ENCODE peak calls at places on chromosomes 1 and 21, in four cellular contexts. One of them, this sample, is unnamed. For H3K27me3, the result is how much of the 10 kb centered on the place peaks cover.

GRCh38 chr1:91771717-91772116 is 114.2 kb downstream of the TGFBR3 start:
- DNase-seq in psoas muscle: no peak
- DNase-seq in HL-60: no peak
- DNase-seq in ascending aorta: peak
- DNase-seq in this sample: no peak

GRCh38 chr21:44510508-44511218 is 29.3 kb downstream of the KRTAP10-1 start:
- DNase-seq in HL-60: peak
- DNase-seq in psoas muscle: peak
- DNase-seq in ascending aorta: no peak
- DNase-seq in this sample: peak

GRCh38 chr1:117066367-117066766 is 6.2 kb downstream of the TTF2 start:
- DNase-seq in HL-60: no peak
- DNase-seq in ascending aorta: no peak
- DNase-seq in psoas muscle: no peak
- DNase-seq in this sample: no peak

GRCh38 chr1:10635385-10635896 is 160.7 kb downstream of the PEX14 start:
- DNase-seq in psoas muscle: peak
- DNase-seq in HL-60: peak
- DNase-seq in ascending aorta: peak
- DNase-seq in this sample: no peak

GRCh38 chr21:46068516-46069079 is 29.3 kb upstream of the COL6A2 start:
- DNase-seq in HL-60: no peak
- DNase-seq in ascending aorta: peak
- DNase-seq in psoas muscle: no peak
- DNase-seq in this sample: no peak

GRCh38 chr21:15795533-15795932 is 65.8 kb downstream of the USP25 start:
- DNase-seq in HL-60: no peak
- DNase-seq in ascending aorta: no peak
- DNase-seq in psoas muscle: no peak
- DNase-seq in this sample: no peak

GRCh38 chr1:57910331-57910730 is 486.5 kb upstream of the DAB1 start:
- DNase-seq in HL-60: no peak
- DNase-seq in ascending aorta: no peak
- DNase-seq in psoas muscle: no peak
- DNase-seq in this sample: no peak

GRCh38 chr1:64183380-64183984 is 19.9 kb upstream of the UBE2U start:
- DNase-seq in ascending aorta: no peak
- DNase-seq in psoas muscle: no peak
- DNase-seq in HL-60: no peak
- DNase-seq in this sample: no peak

GRCh38 chr21:38505654-38506523 is 7.6 kb upstream of the ERG start:
- DNase-seq in HL-60: peak
- DNase-seq in psoas muscle: no peak
- DNase-seq in ascending aorta: no peak
- DNase-seq in this sample: peak

GRCh38 chr1:41613646-41614592 is 129.4 kb upstream of the EDN2 start:
- DNase-seq in ascending aorta: no peak
- DNase-seq in psoas muscle: no peak
- DNase-seq in HL-60: no peak
- DNase-seq in this sample: peak

GRCh38 chr1:102002057-102002456 is 5.3 kb upstream of the OLFM3 start:
- DNase-seq in ascending aorta: no peak
- DNase-seq in psoas muscle: no peak
- DNase-seq in HL-60: no peak
- DNase-seq in this sample: no peak

GRCh38 chr1:164380893-164381292 is 178.1 kb upstream of the PBX1 start:
- DNase-seq in ascending aorta: no peak
- DNase-seq in HL-60: no peak
- DNase-seq in psoas muscle: peak
- DNase-seq in this sample: peak

GRCh38 chr1:117646007-117646913 is 40.4 kb downstream of the TENT5C start:
- DNase-seq in psoas muscle: no peak
- DNase-seq in HL-60: no peak
- DNase-seq in ascending aorta: peak
- DNase-seq in this sample: no peak

GRCh38 chr21:39972471-39972870 is 105.2 kb downstream of the PCP4 start:
- DNase-seq in psoas muscle: no peak
- DNase-seq in HL-60: no peak
- DNase-seq in ascending aorta: no peak
- DNase-seq in this sample: no peak

GRCh38 chr1:207974146-207974545 is 63.2 kb upstream of the CD34 start:
- DNase-seq in ascending aorta: no peak
- DNase-seq in psoas muscle: no peak
- DNase-seq in HL-60: no peak
- DNase-seq in this sample: no peak

GRCh38 chr1:200896571-200897187 is 2.0 kb downstream of the INAVA start:
- DNase-seq in ascending aorta: no peak
- DNase-seq in psoas muscle: no peak
- DNase-seq in HL-60: peak
- DNase-seq in this sample: no peak

GRCh38 chr1:42922687-42923366 is 35.8 kb downstream of the SLC2A1 start:
- DNase-seq in ascending aorta: peak
- DNase-seq in HL-60: peak
- DNase-seq in psoas muscle: no peak
- DNase-seq in this sample: peak

GRCh38 chr1:110672001-110672752 is 2.6 kb downstream of the KCNA3 start:
- DNase-seq in HL-60: no peak
- DNase-seq in ascending aorta: no peak
- DNase-seq in psoas muscle: no peak
- DNase-seq in this sample: no peak

GRCh38 chr1:224762701-224763100 is 146.6 kb downstream of the CNIH3 start:
- DNase-seq in HL-60: no peak
- DNase-seq in ascending aorta: no peak
- DNase-seq in psoas muscle: no peak
- DNase-seq in this sample: no peak

GRCh38 chr1:103254691-103255090 is 146.4 kb upstream of the COL11A1 start:
- DNase-seq in psoas muscle: no peak
- DNase-seq in ascending aorta: no peak
- DNase-seq in HL-60: no peak
- DNase-seq in this sample: no peak

GRCh38 chr1:226082959-226083302 is 20.4 kb downstream of the H3-3A start:
- DNase-seq in ascending aorta: peak
- DNase-seq in psoas muscle: peak
- DNase-seq in HL-60: peak
- DNase-seq in this sample: peak

GRCh38 chr1:20322825-20323612 is 32.3 kb downstream of the VWA5B1 start:
- DNase-seq in ascending aorta: no peak
- DNase-seq in psoas muscle: no peak
- DNase-seq in HL-60: no peak
- DNase-seq in this sample: peak

GRCh38 chr1:231850786-231851185 is 224.2 kb downstream of the DISC1 start:
- DNase-seq in ascending aorta: no peak
- DNase-seq in psoas muscle: no peak
- DNase-seq in HL-60: no peak
- DNase-seq in this sample: no peak

GRCh38 chr1:91712981-91713841 is 172.7 kb downstream of the TGFBR3 start:
- DNase-seq in ascending aorta: peak
- DNase-seq in HL-60: peak
- DNase-seq in psoas muscle: peak
- DNase-seq in this sample: peak

GRCh38 chr21:40186036-40186435 is 318.8 kb downstream of the PCP4 start:
- DNase-seq in ascending aorta: no peak
- DNase-seq in HL-60: no peak
- DNase-seq in psoas muscle: no peak
- DNase-seq in this sample: no peak

GRCh38 chr1:248811514-248812490 is 13.9 kb downstream of the SH3BP5L start:
- DNase-seq in ascending aorta: peak
- DNase-seq in psoas muscle: no peak
- DNase-seq in HL-60: no peak
- DNase-seq in this sample: no peak
- TF ChIP-seq CTCF in ascending aorta: no peak
- TF ChIP-seq CTCF in psoas muscle: no peak
- TF ChIP-seq CTCF in HL-60: no peak
- TF ChIP-seq CTCF in this sample: peak

GRCh38 chr1:204462229-204462561 is 32.4 kb downstream of the PIK3C2B start:
- DNase-seq in ascending aorta: no peak
- DNase-seq in psoas muscle: no peak
- DNase-seq in HL-60: no peak
- DNase-seq in this sample: no peak

GRCh38 chr1:204459706-204460105 is 34.9 kb downstream of the PIK3C2B start:
- DNase-seq in ascending aorta: no peak
- DNase-seq in HL-60: no peak
- DNase-seq in psoas muscle: no peak
- DNase-seq in this sample: no peak

GRCh38 chr1:204463125-204464060 is 31.2 kb downstream of the PIK3C2B start:
- DNase-seq in HL-60: no peak
- DNase-seq in ascending aorta: peak
- DNase-seq in psoas muscle: peak
- DNase-seq in this sample: no peak

GRCh38 chr1:204460346-204460745 is 34.3 kb downstream of the PIK3C2B start:
- DNase-seq in ascending aorta: no peak
- DNase-seq in psoas muscle: no peak
- DNase-seq in HL-60: no peak
- DNase-seq in this sample: no peak

GRCh38 chr1:204461331-204462228 is 33.0 kb downstream of the PIK3C2B start:
- DNase-seq in psoas muscle: no peak
- DNase-seq in HL-60: peak
- DNase-seq in ascending aorta: no peak
- DNase-seq in this sample: no peak
- H3K4me3 ChIP-seq in psoas muscle: no peak
- H3K4me3 ChIP-seq in HL-60: no peak
- H3K4me3 ChIP-seq in ascending aorta: no peak
- H3K4me3 ChIP-seq in this sample: no peak

DNA sequence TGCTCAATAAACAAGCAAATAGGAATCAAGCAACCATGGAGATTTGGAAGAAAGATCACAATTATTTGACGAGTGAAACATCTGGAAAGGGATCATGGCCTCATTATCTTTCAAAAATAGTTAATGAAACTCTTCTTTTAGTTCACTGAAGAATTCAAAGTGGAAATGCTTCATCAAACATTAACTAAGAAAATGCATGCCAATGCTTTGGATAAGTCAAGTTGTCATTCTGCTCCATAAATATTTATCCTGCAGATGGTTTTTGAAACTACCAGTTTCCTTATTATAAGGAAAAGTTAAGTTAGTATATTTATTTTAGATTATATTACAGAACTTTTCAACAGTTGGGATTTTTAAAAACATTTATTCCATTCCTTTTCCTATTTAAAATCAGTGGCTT is 206.5 kb upstream of the ADGRL2 start:
- DNase-seq in ascending aorta: no peak
- DNase-seq in psoas muscle: no peak
- DNase-seq in HL-60: no peak
- DNase-seq in this sample: no peak
- H3K27me3 ChIP-seq in ascending aorta: under half
- H3K27me3 ChIP-seq in psoas muscle: under half
- H3K27me3 ChIP-seq in HL-60: under half
- H3K27me3 ChIP-seq in this sample: under half

GRCh38 chr21:28776251-28776650 is 216.4 kb downstream of the LTN1 start:
- DNase-seq in psoas muscle: no peak
- DNase-seq in ascending aorta: no peak
- DNase-seq in HL-60: no peak
- DNase-seq in this sample: peak

GRCh38 chr21:28779914-28780313 is 212.8 kb downstream of the LTN1 start:
- DNase-seq in HL-60: no peak
- DNase-seq in psoas muscle: no peak
- DNase-seq in ascending aorta: no peak
- DNase-seq in this sample: no peak

GRCh38 chr21:28783641-28784185 is 209.0 kb downstream of the LTN1 start:
- DNase-seq in psoas muscle: no peak
- DNase-seq in HL-60: no peak
- DNase-seq in ascending aorta: no peak
- DNase-seq in this sample: no peak

DNA sequence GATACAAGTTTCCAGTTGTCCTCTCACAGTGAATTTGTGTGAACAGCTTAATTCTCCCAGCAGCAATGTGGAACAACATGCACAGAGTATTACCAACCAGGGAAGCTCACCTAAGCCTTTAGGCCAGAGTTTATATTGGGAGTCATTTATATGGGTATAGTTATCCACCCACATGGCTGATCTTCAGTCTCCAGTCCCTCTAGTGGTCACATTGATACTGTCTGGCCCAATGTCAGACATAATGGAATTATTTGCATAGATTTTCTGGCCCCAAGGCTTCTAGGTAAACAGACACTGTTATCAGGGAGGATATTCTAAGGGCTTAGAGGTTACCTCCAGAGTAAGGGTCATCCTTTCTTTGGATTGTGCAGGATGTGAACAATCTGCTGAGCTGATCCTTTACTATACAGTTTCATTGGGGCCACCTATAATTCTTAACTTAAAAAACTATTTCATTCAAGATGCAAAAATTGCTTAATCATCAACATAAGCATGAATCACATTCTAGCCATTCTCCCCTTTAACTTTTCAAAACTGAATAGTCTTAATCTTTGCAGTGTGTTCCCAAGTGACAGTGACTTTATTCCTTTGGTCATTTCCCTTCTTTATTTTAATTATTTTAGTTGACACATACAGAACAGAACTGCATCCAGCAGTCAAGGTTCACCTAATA is 210.9 kb downstream of the LTN1 start:
- DNase-seq in HL-60: peak
- DNase-seq in psoas muscle: no peak
- DNase-seq in ascending aorta: no peak
- DNase-seq in this sample: peak
- TF ChIP-seq CTCF in HL-60: peak
- TF ChIP-seq CTCF in psoas muscle: peak
- TF ChIP-seq CTCF in ascending aorta: no peak
- TF ChIP-seq CTCF in this sample: peak

GRCh38 chr21:41333752-41334151 is 17.2 kb downstream of the FAM3B start:
- DNase-seq in ascending aorta: no peak
- DNase-seq in HL-60: no peak
- DNase-seq in psoas muscle: no peak
- DNase-seq in this sample: no peak
- H3K4me3 ChIP-seq in ascending aorta: no peak
- H3K4me3 ChIP-seq in HL-60: no peak
- H3K4me3 ChIP-seq in psoas muscle: no peak
- H3K4me3 ChIP-seq in this sample: no peak

GRCh38 chr1:50422946-50423669 is at the start of gene DMRTA2:
- DNase-seq in ascending aorta: no peak
- DNase-seq in HL-60: no peak
- DNase-seq in psoas muscle: no peak
- DNase-seq in this sample: no peak
- H3K27me3 ChIP-seq in ascending aorta: half or more
- H3K27me3 ChIP-seq in HL-60: half or more
- H3K27me3 ChIP-seq in psoas muscle: half or more
- H3K27me3 ChIP-seq in this sample: half or more

GRCh38 chr1:234978397-234979291 is 150.0 kb downstream of the TOMM20 start:
- DNase-seq in HL-60: peak
- DNase-seq in ascending aorta: no peak
- DNase-seq in psoas muscle: peak
- DNase-seq in this sample: peak
- TF ChIP-seq CTCF in HL-60: no peak
- TF ChIP-seq CTCF in ascending aorta: no peak
- TF ChIP-seq CTCF in psoas muscle: no peak
- TF ChIP-seq CTCF in this sample: peak